ENCODE peak calls at places on chromosomes 2 and 18, in four cellular contexts. One of them, this sample, is unnamed.

GRCh38 chr2:172113617-172114016 is 10.9 kb upstream of the DLX2 start:
- DNase-seq in GM12878: no peak
- DNase-seq in HepG2: peak; percentile 60
- DNase-seq in H1: no peak
- DNase-seq in this sample: no peak

GRCh38 chr2:111919794-111920608 is 21.6 kb downstream of the MERTK start:
- DNase-seq in GM12878: no peak
- DNase-seq in HepG2: peak; percentile 94
- DNase-seq in H1: no peak
- DNase-seq in this sample: no peak

GRCh38 chr2:217006217-217006616 is 146.4 kb upstream of the TNP1 start:
- DNase-seq in GM12878: no peak
- DNase-seq in HepG2: no peak
- DNase-seq in H1: no peak
- DNase-seq in this sample: no peak

GRCh38 chr2:217789736-217790181 is 213.0 kb downstream of the TNS1 start:
- DNase-seq in GM12878: no peak
- DNase-seq in HepG2: no peak
- DNase-seq in H1: no peak
- DNase-seq in this sample: no peak

GRCh38 chr2:74130211-74130995 is 17.3 kb downstream of the BOLA3 start:
- DNase-seq in GM12878: no peak
- DNase-seq in HepG2: no peak
- DNase-seq in H1: no peak
- DNase-seq in this sample: no peak

GRCh38 chr2:60347781-60348180 is 205.7 kb downstream of the BCL11A start:
- DNase-seq in GM12878: no peak
- DNase-seq in HepG2: no peak
- DNase-seq in H1: peak; percentile 19
- DNase-seq in this sample: no peak

GRCh38 chr2:231691251-231691772 is 17.0 kb upstream of the PTMA start:
- DNase-seq in GM12878: no peak
- DNase-seq in HepG2: no peak
- DNase-seq in H1: no peak
- DNase-seq in this sample: no peak

GRCh38 chr18:79356435-79356834 is 39.3 kb upstream of the NFATC1 start:
- DNase-seq in GM12878: peak; percentile 37
- DNase-seq in HepG2: no peak
- DNase-seq in H1: no peak
- DNase-seq in this sample: no peak

GRCh38 chr2:120218181-120218580 is 5.0 kb downstream of the TMEM185B start:
- DNase-seq in GM12878: no peak
- DNase-seq in HepG2: no peak
- DNase-seq in H1: no peak
- DNase-seq in this sample: no peak

GRCh38 chr18:5488844-5489243 is 55.0 kb downstream of the EPB41L3 start:
- DNase-seq in GM12878: no peak
- DNase-seq in HepG2: peak; percentile 3
- DNase-seq in H1: no peak
- DNase-seq in this sample: no peak
- TF ChIP-seq SP1 in GM12878: no peak
- TF ChIP-seq SP1 in HepG2: no peak
- TF ChIP-seq SP1 in H1: no peak
- TF ChIP-seq SP1 in this sample: no peak

DNA sequence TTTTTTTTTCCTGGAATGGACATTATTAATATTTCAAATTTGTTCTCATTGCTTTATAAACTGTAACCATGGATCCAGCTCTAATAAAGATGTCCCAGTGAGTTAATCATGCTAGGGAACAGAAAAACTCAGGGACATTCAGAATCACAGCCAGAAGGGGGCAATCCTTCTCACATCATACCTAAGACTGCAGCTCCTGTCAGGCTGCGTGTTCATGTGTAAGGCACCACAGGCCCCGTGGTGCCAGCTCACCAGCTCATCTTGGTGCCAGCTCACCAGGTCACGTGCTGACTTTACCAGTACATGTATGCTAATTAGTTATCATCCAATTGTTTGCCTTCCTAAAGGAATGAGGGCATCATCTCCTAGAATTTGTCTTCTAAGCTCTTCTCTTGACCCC is 84.7 kb upstream of the NEDD4L start:
- DNase-seq in GM12878: no peak
- DNase-seq in HepG2: peak; percentile 66
- DNase-seq in H1: no peak
- DNase-seq in this sample: peak; percentile 44
- TF ChIP-seq SUZ12 in GM12878: no peak
- TF ChIP-seq SUZ12 in HepG2: no peak
- TF ChIP-seq SUZ12 in H1: no peak
- TF ChIP-seq SUZ12 in this sample: no peak

GRCh38 chr2:211391206-211391605 is 834.8 kb downstream of the CPS1 start:
- DNase-seq in GM12878: no peak
- DNase-seq in HepG2: no peak
- DNase-seq in H1: no peak
- DNase-seq in this sample: no peak

GRCh38 chr2:211390506-211390905 is 834.1 kb downstream of the CPS1 start:
- DNase-seq in GM12878: no peak
- DNase-seq in HepG2: no peak
- DNase-seq in H1: no peak
- DNase-seq in this sample: no peak

DNA sequence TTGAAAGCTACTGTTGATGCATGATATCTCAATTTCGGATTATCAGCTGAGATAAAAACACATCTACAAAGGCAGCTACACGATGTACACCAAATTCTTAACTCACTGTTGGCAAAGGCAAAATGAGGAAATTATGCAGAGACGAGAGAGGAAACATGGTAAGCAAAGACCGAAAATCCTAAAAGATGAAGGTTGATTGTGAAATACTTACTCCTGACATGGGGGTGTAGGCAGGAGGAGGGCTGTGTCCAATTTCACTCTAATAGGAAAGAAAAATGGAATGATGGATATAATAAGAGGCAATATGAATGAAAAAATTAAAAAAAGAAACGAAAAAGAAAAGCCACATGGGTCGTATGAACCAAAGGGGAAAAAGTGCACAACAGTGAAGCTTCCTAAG is 831.3 kb downstream of the CPS1 start:
- DNase-seq in GM12878: no peak
- DNase-seq in HepG2: no peak
- DNase-seq in H1: no peak
- DNase-seq in this sample: no peak
- TF ChIP-seq SP1 in GM12878: no peak
- TF ChIP-seq SP1 in HepG2: no peak
- TF ChIP-seq SP1 in H1: no peak
- TF ChIP-seq SP1 in this sample: no peak

GRCh38 chr2:6401301-6401700 is 464.4 kb downstream of the CMPK2 start:
- DNase-seq in GM12878: no peak
- DNase-seq in HepG2: no peak
- DNase-seq in H1: no peak
- DNase-seq in this sample: no peak
- TF ChIP-seq SUZ12 in GM12878: no peak
- TF ChIP-seq SUZ12 in HepG2: no peak
- TF ChIP-seq SUZ12 in H1: no peak
- TF ChIP-seq SUZ12 in this sample: no peak

This sample was measured in HEK293T.